ENCODE peak calls at places on chromosomes 2 and 18, in nine cellular contexts. One of them, this sample, is unnamed.

GRCh38 chr2:50449306-50449705 is 582.6 kb downstream of the NRXN1 start:
- DNase-seq in ovary: no peak
- DNase-seq in endothelial cell of umbilical vein: no peak
- DNase-seq in body of pancreas: no peak
- DNase-seq in uterus: no peak
- DNase-seq in K562: no peak
- DNase-seq in IMR-90: no peak
- DNase-seq in HepG2: no peak
- DNase-seq in A549: no peak
- DNase-seq in this sample: no peak

GRCh38 chr2:30398084-30398483 is 49.0 kb upstream of the LCLAT1 start:
- DNase-seq in ovary: no peak
- DNase-seq in endothelial cell of umbilical vein: no peak
- DNase-seq in body of pancreas: no peak
- DNase-seq in uterus: no peak
- DNase-seq in K562: no peak
- DNase-seq in IMR-90: no peak
- DNase-seq in HepG2: no peak
- DNase-seq in A549: no peak
- DNase-seq in this sample: no peak

GRCh38 chr2:44333994-44334393 is 27.3 kb downstream of the PREPL start:
- DNase-seq in ovary: no peak
- DNase-seq in endothelial cell of umbilical vein: no peak
- DNase-seq in body of pancreas: no peak
- DNase-seq in uterus: no peak
- DNase-seq in K562: no peak
- DNase-seq in IMR-90: no peak
- DNase-seq in HepG2: no peak
- DNase-seq in A549: no peak
- DNase-seq in this sample: no peak

GRCh38 chr2:217994776-217995274 is 8.0 kb downstream of the TNS1 start:
- DNase-seq in ovary: no peak
- DNase-seq in endothelial cell of umbilical vein: peak
- DNase-seq in body of pancreas: peak
- DNase-seq in uterus: no peak
- DNase-seq in K562: no peak
- DNase-seq in IMR-90: peak
- DNase-seq in HepG2: no peak
- DNase-seq in A549: no peak
- DNase-seq in this sample: no peak

GRCh38 chr2:101474752-101475384 is at the start of gene RFX8:
- DNase-seq in ovary: peak
- DNase-seq in endothelial cell of umbilical vein: no peak
- DNase-seq in body of pancreas: no peak
- DNase-seq in uterus: peak
- DNase-seq in K562: no peak
- DNase-seq in IMR-90: peak
- DNase-seq in HepG2: peak
- DNase-seq in A549: no peak
- DNase-seq in this sample: no peak

GRCh38 chr2:84969511-84970265 is 1.3 kb upstream of the KCMF1 start:
- DNase-seq in ovary: no peak
- DNase-seq in endothelial cell of umbilical vein: peak
- DNase-seq in body of pancreas: no peak
- DNase-seq in uterus: no peak
- DNase-seq in K562: no peak
- DNase-seq in IMR-90: peak
- DNase-seq in HepG2: no peak
- DNase-seq in A549: no peak
- DNase-seq in this sample: peak

GRCh38 chr2:120805590-120805989 is 69.9 kb downstream of the GLI2 start:
- DNase-seq in ovary: no peak
- DNase-seq in endothelial cell of umbilical vein: no peak
- DNase-seq in body of pancreas: no peak
- DNase-seq in uterus: no peak
- DNase-seq in K562: no peak
- DNase-seq in IMR-90: no peak
- DNase-seq in HepG2: no peak
- DNase-seq in A549: no peak
- DNase-seq in this sample: no peak

GRCh38 chr2:173963323-173963816 is 1.8 kb downstream of the SP3 start:
- DNase-seq in ovary: no peak
- DNase-seq in endothelial cell of umbilical vein: peak
- DNase-seq in body of pancreas: no peak
- DNase-seq in uterus: no peak
- DNase-seq in K562: peak
- DNase-seq in IMR-90: peak
- DNase-seq in HepG2: peak
- DNase-seq in A549: peak
- DNase-seq in this sample: peak

GRCh38 chr18:79936641-79937040 is 14.8 kb downstream of the SLC66A2 start:
- DNase-seq in ovary: peak
- DNase-seq in endothelial cell of umbilical vein: no peak
- DNase-seq in body of pancreas: peak
- DNase-seq in uterus: peak
- DNase-seq in K562: no peak
- DNase-seq in IMR-90: no peak
- DNase-seq in HepG2: peak
- DNase-seq in A549: no peak
- DNase-seq in this sample: no peak
- TF ChIP-seq POLR2A in ovary: no peak
- TF ChIP-seq POLR2A in endothelial cell of umbilical vein: no peak
- TF ChIP-seq POLR2A in body of pancreas: no peak
- TF ChIP-seq POLR2A in uterus: no peak
- TF ChIP-seq POLR2A in K562: no peak
- TF ChIP-seq POLR2A in IMR-90: no peak
- TF ChIP-seq POLR2A in HepG2: no peak
- TF ChIP-seq POLR2A in A549: no peak
- TF ChIP-seq POLR2A in this sample: no peak

DNA sequence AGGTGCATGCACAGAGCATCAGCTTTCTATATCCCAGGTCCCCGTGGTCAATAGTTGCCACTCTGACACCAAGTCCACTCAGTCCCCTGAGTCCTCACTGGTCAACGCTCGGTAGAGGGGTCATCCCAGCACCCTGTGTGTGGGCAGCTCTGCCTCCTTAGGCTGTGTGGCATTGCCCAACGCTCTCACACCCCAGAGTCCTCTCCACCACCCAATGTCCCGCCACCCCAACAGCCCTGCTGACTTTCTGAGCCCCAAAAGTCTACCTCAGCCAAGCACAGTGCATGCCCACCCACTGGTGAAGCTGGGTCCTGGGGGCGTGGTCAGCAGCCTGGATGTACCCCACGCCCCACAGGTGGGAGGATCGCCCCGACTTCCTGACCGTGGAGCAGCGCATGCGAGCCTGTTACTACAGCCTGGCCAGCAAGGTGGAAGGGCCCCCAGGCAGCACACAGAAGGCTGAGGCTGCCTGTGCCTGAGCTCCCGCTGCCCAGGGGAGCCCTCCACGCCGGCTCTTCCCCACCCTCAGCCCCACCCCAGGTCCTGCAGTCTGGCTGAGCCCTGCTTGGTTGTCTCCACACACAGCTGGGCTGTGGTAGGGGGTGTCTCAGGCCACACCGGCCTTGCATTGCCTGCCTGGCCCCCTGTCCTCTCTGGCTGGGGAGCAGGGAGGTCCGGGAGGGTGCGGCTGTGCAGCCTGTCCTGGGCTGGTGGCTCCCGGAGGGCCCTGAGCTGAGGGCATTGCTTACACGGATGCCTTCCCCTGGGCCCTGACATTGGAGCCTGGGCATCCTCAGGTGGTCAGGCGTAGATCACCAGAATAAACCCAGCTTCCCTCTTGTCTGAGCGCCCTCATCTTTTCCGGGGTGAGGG is 25.9 kb downstream of the ZAP70 start:
- DNase-seq in ovary: no peak
- DNase-seq in endothelial cell of umbilical vein: no peak
- DNase-seq in body of pancreas: no peak
- DNase-seq in uterus: no peak
- DNase-seq in K562: no peak
- DNase-seq in IMR-90: no peak
- DNase-seq in HepG2: no peak
- DNase-seq in A549: no peak
- DNase-seq in this sample: no peak
- TF ChIP-seq POLR2A in ovary: no peak
- TF ChIP-seq POLR2A in endothelial cell of umbilical vein: no peak
- TF ChIP-seq POLR2A in body of pancreas: no peak
- TF ChIP-seq POLR2A in uterus: no peak
- TF ChIP-seq POLR2A in K562: no peak
- TF ChIP-seq POLR2A in IMR-90: no peak
- TF ChIP-seq POLR2A in HepG2: no peak
- TF ChIP-seq POLR2A in A549: no peak
- TF ChIP-seq POLR2A in this sample: no peak

DNA sequence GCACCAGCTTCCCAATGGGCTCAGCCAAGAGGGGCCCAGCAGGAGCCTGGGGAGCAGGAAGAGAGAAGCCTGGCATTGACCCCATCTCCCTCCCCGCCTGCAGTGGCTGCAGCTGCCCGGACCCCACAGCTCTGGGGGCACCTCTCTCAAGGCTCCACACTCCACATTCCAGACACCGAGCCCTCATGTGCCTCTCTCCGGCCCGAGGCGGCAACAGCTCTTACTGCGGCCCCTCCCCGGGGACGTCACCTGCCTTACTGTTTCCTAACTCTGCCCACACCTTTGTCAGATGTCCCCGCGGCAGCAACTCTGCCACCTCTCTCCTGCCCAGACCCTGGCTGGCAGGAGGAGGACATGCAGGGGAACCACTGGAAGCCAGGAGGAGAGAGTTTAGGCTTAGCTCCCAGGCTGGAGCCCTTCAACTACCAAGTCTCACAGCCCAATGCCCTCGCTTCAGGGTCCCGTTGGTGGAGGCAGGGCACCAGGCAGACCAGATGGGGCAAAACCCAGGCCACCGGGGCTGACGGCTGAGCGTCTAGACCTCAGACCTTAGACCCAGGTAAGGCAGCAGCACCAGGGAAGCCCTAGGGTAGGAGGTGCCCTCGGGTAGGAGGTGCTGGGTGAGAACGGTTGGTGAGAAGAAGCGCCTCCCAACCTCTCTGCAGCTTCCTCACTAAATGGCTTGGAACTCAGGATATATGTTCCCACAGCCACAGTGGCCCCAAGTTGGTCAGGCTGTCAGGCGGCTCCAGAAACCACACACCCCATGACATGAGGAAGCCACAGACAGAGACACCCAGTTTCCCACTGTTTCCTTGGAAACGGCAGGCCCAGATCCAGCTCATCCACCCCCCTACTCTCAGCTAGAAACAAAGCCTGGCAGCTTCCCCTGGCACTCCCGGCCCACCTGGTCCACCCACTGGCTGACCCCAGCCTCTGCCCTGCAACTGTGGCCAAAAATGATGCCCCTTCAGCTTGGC is 13.3 kb upstream of the MLPH start:
- DNase-seq in ovary: no peak
- DNase-seq in endothelial cell of umbilical vein: no peak
- DNase-seq in body of pancreas: no peak
- DNase-seq in uterus: peak
- DNase-seq in K562: no peak
- DNase-seq in IMR-90: peak
- DNase-seq in HepG2: no peak
- DNase-seq in A549: no peak
- DNase-seq in this sample: no peak
- TF ChIP-seq POLR2A in ovary: no peak
- TF ChIP-seq POLR2A in endothelial cell of umbilical vein: no peak
- TF ChIP-seq POLR2A in body of pancreas: no peak
- TF ChIP-seq POLR2A in uterus: no peak
- TF ChIP-seq POLR2A in K562: no peak
- TF ChIP-seq POLR2A in IMR-90: no peak
- TF ChIP-seq POLR2A in HepG2: no peak
- TF ChIP-seq POLR2A in A549: no peak
- TF ChIP-seq POLR2A in this sample: no peak

GRCh38 chr2:73212448-73213176 is 1.4 kb upstream of the SMYD5 start:
- DNase-seq in ovary: peak
- DNase-seq in endothelial cell of umbilical vein: peak
- DNase-seq in body of pancreas: peak
- DNase-seq in uterus: peak
- DNase-seq in K562: peak
- DNase-seq in IMR-90: peak
- DNase-seq in HepG2: peak
- DNase-seq in A549: peak
- DNase-seq in this sample: peak

GRCh38 chr2:73212098-73212447 is 2.0 kb upstream of the SMYD5 start:
- DNase-seq in ovary: no peak
- DNase-seq in endothelial cell of umbilical vein: no peak
- DNase-seq in body of pancreas: no peak
- DNase-seq in uterus: no peak
- DNase-seq in K562: no peak
- DNase-seq in IMR-90: no peak
- DNase-seq in HepG2: no peak
- DNase-seq in A549: no peak
- DNase-seq in this sample: no peak

GRCh38 chr2:73215254-73215653 is 1.2 kb downstream of the SMYD5 start:
- DNase-seq in ovary: no peak
- DNase-seq in endothelial cell of umbilical vein: no peak
- DNase-seq in body of pancreas: no peak
- DNase-seq in uterus: no peak
- DNase-seq in K562: no peak
- DNase-seq in IMR-90: no peak
- DNase-seq in HepG2: no peak
- DNase-seq in A549: no peak
- DNase-seq in this sample: no peak

GRCh38 chr2:73217160-73217559 is 3.1 kb downstream of the SMYD5 start:
- DNase-seq in ovary: no peak
- DNase-seq in endothelial cell of umbilical vein: no peak
- DNase-seq in body of pancreas: no peak
- DNase-seq in uterus: no peak
- DNase-seq in K562: no peak
- DNase-seq in IMR-90: no peak
- DNase-seq in HepG2: no peak
- DNase-seq in A549: no peak
- DNase-seq in this sample: no peak

DNA sequence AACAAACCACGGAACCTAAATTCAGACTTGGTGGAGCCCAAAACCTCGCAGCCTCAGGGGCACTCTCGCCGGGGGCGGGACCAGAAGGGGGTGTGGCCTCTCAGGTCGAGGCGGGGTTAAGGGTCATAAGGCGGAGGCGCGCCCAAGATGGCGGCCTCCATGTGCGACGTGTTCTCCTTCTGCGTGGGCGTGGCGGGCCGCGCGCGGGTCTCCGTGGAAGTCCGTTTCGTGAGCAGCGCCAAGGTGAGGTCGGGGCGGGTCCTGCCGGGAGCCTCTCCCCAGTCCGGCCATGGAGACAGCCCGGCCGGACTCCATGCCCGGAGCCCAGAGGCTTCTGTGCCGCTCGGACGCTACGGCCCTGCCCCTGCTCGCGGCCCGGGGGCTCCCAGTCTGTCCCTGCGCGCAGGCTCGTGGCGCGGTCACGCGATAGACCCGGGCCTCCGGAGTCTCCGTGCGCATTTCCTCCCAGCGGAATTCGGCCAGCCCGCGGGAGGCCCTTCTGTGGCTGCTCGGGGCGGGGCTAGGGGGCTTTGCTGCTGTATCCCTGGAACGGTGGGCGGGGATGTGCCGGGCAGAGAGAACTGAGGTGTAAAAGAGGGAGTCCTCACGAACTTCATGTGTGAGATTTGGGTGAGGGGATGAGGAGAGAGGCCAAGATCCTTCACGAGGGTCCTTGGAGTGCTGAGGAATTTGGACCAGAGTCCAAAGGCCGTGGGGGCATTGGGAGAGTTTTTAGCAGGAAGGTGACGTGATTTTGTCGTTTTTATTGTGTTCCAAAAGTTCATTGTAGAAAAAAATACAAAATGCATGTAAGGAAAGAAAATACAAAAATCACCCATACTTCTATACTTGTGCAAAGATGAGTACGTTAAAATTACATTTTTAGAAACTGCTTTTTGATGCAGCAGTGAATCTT is at the start of gene SMYD5:
- DNase-seq in ovary: peak
- DNase-seq in endothelial cell of umbilical vein: peak
- DNase-seq in body of pancreas: peak
- DNase-seq in uterus: peak
- DNase-seq in K562: peak
- DNase-seq in IMR-90: peak
- DNase-seq in HepG2: peak
- DNase-seq in A549: peak
- DNase-seq in this sample: peak
- TF ChIP-seq POLR2A in ovary: peak
- TF ChIP-seq POLR2A in endothelial cell of umbilical vein: peak
- TF ChIP-seq POLR2A in body of pancreas: peak
- TF ChIP-seq POLR2A in uterus: peak
- TF ChIP-seq POLR2A in K562: peak
- TF ChIP-seq POLR2A in IMR-90: peak
- TF ChIP-seq POLR2A in HepG2: peak
- TF ChIP-seq POLR2A in A549: peak
- TF ChIP-seq POLR2A in this sample: peak

This sample was measured in erythroblast.